ENCODE peak calls at places on chromosomes 4 and X, in eight cellular contexts. Q is GM13976, P is GM12865, S is AG10803, O is colonic mucosa, R is progenitor cell of endocrine pancreas, A is DND-41, J is HFFc6. E is an unnamed sample.

GRCh38 chr4:576245-576821 is at the start of gene TMEM271:
- DNase-seq in R (no peak), J (no peak), P (no peak), A (no peak), S (no peak), Q (no peak), O (no peak), E (peak)

GRCh38 chr4:145732001-145732400 is 52.1 kb downstream of the C4orf51 start:
- DNase-seq in Q (no peak), R (no peak), S (no peak), P (no peak), A (no peak), O (no peak), J (no peak), E (no peak)

GRCh38 chr4:27702710-27703431 is 842.2 kb downstream of the STIM2 start:
- DNase-seq in A (no peak), S (no peak), Q (no peak), P (peak), R (no peak), O (no peak), J (no peak), E (no peak)

GRCh38 chr4:184861047-184861446 is 35.3 kb upstream of the ACSL1 start:
- DNase-seq in J (no peak), S (no peak), A (no peak), P (no peak), R (no peak), Q (no peak), O (no peak), E (no peak)

GRCh38 chr4:140163029-140163810 is 9.2 kb upstream of the MAML3 start:
- DNase-seq in Q (no peak), R (no peak), P (no peak), O (no peak), J (no peak), A (no peak), S (peak), E (no peak)

GRCh38 chrX:28854637-28855036 is 267.4 kb downstream of the IL1RAPL1 start:
- DNase-seq in A (no peak), P (no peak), R (no peak), Q (no peak), S (no peak), J (no peak), O (no peak), E (no peak)

GRCh38 chr4:40516651-40517050 is 113.0 kb downstream of the RBM47 start:
- DNase-seq in P (peak), S (no peak), O (no peak), Q (peak), A (no peak), J (no peak), R (no peak), E (no peak)

GRCh38 chrX:18674417-18674787 is 2.5 kb upstream of the RS1 start:
- DNase-seq in S (no peak), R (peak), Q (peak), J (no peak), P (no peak), A (peak), O (peak), E (no peak)

GRCh38 chr4:56613101-56613862 is 67.8 kb downstream of the HOPX start:
- DNase-seq in P (no peak), O (no peak), A (no peak), R (no peak), S (peak), J (peak), Q (no peak), E (no peak)

GRCh38 chrX:24023972-24024664 is 2.9 kb downstream of the KLHL15 start:
- DNase-seq in A (no peak), J (no peak), O (no peak), R (no peak), P (peak), Q (no peak), S (no peak), E (no peak)

GRCh38 chr4:173508386-173509002 is 21.5 kb downstream of the HAND2 start:
- DNase-seq in Q (no peak), J (no peak), A (no peak), O (no peak), P (no peak), S (no peak), R (no peak), E (no peak)

GRCh38 chr4:126916626-126917140 is 716.1 kb upstream of the INTU start:
- DNase-seq in A (no peak), P (no peak), O (no peak), R (no peak), S (peak), J (peak), Q (no peak), E (no peak)

GRCh38 chr4:154124539-154125255 is 335.8 kb upstream of the SFRP2 start:
- DNase-seq in P (no peak), R (no peak), A (no peak), Q (no peak), S (peak), J (peak), O (no peak), E (no peak)

GRCh38 chr4:106019771-106020170 is 124.5 kb downstream of the NPNT start:
- DNase-seq in S (peak), R (no peak), O (no peak), Q (no peak), P (no peak), A (no peak), J (peak), E (no peak)

GRCh38 chr4:70902577-70903281 is 560 bp downstream of the MOB1B start:
- DNase-seq in S (peak), R (no peak), Q (peak), A (peak), P (no peak), J (peak), O (peak), E (no peak)

GRCh38 chrX:73131877-73132276 is 52.6 kb upstream of the PABPC1L2A start:
- DNase-seq in S (no peak), P (no peak), A (no peak), J (no peak), O (no peak), R (no peak), Q (no peak), E (no peak)

GRCh38 chrX:115894087-115894486 is 276.5 kb upstream of the AGTR2 start:
- DNase-seq in S (no peak), J (no peak), O (peak), R (no peak), Q (no peak), A (no peak), P (peak), E (no peak)

DNA sequence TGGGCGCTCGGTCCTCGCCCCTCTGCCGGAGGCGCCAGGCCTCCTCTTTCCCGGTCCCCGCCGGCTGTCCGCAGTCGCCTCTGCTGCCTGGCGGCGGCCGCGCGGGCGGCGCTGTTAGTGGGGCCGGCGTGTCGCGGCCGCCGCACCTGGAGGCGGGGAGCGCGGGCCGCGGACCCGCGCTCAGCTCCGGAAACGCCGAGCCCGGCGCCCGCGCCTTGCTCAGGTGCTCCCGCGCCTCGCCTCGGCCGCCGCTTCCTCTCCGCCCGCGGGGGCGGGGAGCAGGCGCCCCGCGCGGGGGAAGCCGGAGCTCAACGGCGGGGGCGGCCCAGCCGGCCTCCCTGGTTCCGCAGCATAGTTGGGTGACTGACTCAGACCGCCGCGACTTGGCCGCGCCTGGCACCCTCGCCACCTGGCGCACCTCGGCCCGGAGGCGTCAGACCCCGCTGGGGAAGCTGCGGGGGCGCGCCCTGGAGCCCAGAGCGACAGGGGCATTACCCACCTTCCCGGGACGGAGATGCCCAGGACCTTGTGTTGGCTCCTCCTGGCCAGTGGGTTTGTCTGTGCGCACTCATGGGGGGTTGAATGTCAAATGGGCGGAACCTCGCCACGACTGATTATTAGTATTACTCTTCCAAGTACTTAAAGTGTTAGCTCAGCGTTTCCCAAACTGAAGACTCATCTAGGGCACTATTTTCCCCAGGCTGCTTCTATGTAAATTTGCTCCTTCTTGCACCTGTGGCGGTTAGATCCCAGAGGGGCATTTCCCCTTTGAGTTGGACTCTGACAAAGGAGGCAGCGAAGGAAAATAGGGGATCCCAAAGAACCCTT is at the start of gene ARAP2:
- DNase-seq in Q (peak), R (peak), A (peak), O (peak), S (no peak), J (no peak), P (peak), E (peak)
- TF ChIP-seq CTCF in Q (peak), R (peak), A (peak), O (no peak), S (no peak), J (no peak), P (peak), E (no peak)

DNA sequence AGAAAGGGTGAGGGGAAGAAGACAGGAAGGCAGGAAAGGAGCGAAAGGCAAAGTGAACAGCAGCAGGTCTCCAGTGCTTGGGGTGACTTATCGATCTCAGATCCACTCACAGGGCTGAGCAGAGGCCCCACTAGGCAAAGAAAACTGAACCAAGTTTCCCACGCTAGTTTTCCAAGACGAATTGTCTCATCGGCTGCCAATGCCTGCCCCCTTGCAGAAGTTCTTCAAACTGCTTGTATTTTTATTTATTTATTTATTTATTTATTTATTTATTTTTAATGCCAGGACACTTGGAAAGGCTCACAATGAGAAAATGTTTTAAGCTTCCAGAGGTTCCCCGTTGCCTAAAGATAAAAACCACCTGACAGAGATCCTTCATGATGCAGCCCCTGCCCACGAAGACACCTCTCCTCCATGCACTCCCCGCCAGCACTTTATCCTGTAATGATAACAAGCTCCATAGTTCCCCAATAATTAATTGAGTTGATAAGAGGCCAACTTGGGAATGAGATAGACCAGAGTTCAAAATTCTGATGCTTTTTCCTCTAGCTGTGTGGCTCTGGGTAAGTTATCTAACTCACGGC is 43.2 kb downstream of the QDPR start:
- DNase-seq in R (no peak), P (peak), A (no peak), O (no peak), S (peak), J (peak), Q (no peak), E (no peak)
- TF ChIP-seq CTCF in R (peak), P (peak), A (peak), O (no peak), S (peak), J (peak), Q (no peak), E (peak)

GRCh38 chr4:63302078-63302477 is 1107.2 kb downstream of the TECRL start:
- DNase-seq in A (no peak), R (no peak), J (no peak), S (no peak), P (no peak), Q (no peak), O (no peak), E (no peak)

GRCh38 chr4:63296773-63297172 is 1112.5 kb downstream of the TECRL start:
- DNase-seq in O (no peak), Q (no peak), R (no peak), J (no peak), A (no peak), S (no peak), P (no peak), E (no peak)
- TF ChIP-seq CTCF in O (no peak), Q (no peak), R (peak), J (no peak), A (peak), S (no peak), P (no peak), E (peak)

GRCh38 chr4:156113138-156113537 is 159.5 kb upstream of the CTSO start:
- DNase-seq in Q (peak), S (no peak), O (no peak), A (no peak), J (no peak), P (no peak), R (no peak), E (no peak)
- TF ChIP-seq CTCF in Q (no peak), S (no peak), O (no peak), A (peak), J (peak), P (peak), R (peak), E (peak)

GRCh38 chr4:6332669-6333050 is 63.0 kb downstream of the WFS1 start:
- DNase-seq in O (no peak), J (no peak), A (no peak), S (no peak), Q (no peak), R (no peak), P (no peak), E (no peak)
- TF ChIP-seq CTCF in O (no peak), J (no peak), A (no peak), S (no peak), Q (no peak), R (no peak), P (no peak), E (no peak)